ENCODE peak calls at places on chromosomes 13 and 19, in eight cellular contexts. Z is hypothalamus; W is kidney glomerular epithelial cell; L is T-helper 9 cell; M is PC-3; N is HTR-8/SVneo; A is breast epithelium; Q is activated CD4-positive, alpha-beta T cell treated with anti-CD3 and anti-CD28 coated beads, Interleukin-2, amount 10 ng/mL, durations not matched to agents 7 days and 5 days. R is an unnamed sample.

GRCh38 chr19:29448046-29448445 is 77.7 kb upstream of the VSTM2B start:
- DNase-seq in Z (no peak), W (no peak), L (no peak), M (no peak), N (no peak), A (no peak), Q (no peak), R (no peak)

GRCh38 chr13:72304121-72304745 is 423.2 kb downstream of the MZT1 start:
- DNase-seq in Z (no peak), W (peak), L (no peak), M (no peak), N (no peak), A (no peak), Q (no peak), R (no peak)

GRCh38 chr19:48490980-48491792 is 20.4 kb downstream of the LMTK3 start:
- DNase-seq in Z (no peak), W (no peak), L (peak), M (peak), N (no peak), A (peak), Q (peak), R (no peak)

GRCh38 chr19:50668416-50669318 is 19.4 kb downstream of the C19orf81 start:
- DNase-seq in Z (no peak), W (no peak), L (no peak), M (no peak), N (no peak), A (no peak), Q (no peak), R (no peak)

GRCh38 chr19:18414504-18415176 is 4.6 kb upstream of the SSBP4 start:
- DNase-seq in Z (no peak), W (no peak), L (no peak), M (no peak), N (no peak), A (no peak), Q (peak), R (no peak)

GRCh38 chr19:1653300-1653628 is 849 bp upstream of the TCF3 start:
- DNase-seq in Z (no peak), W (no peak), L (no peak), M (no peak), N (no peak), A (no peak), Q (no peak), R (no peak)

GRCh38 chr19:2016041-2016807 is 710 bp upstream of the BTBD2 start:
- DNase-seq in Z (no peak), W (peak), L (peak), M (peak), N (peak), A (peak), Q (peak), R (peak)

GRCh38 chr13:70173236-70173959 is 65.1 kb upstream of the KLHL1 start:
- DNase-seq in Z (no peak), W (peak), L (no peak), M (no peak), N (no peak), A (no peak), Q (no peak), R (no peak)

GRCh38 chr19:15452111-15453047 is 2.6 kb upstream of the WIZ start:
- DNase-seq in Z (no peak), W (no peak), L (peak), M (peak), N (peak), A (peak), Q (no peak), R (peak)

GRCh38 chr19:33722456-33723239 is 74.0 kb upstream of the KCTD15 start:
- DNase-seq in Z (no peak), W (no peak), L (no peak), M (no peak), N (no peak), A (no peak), Q (no peak), R (no peak)

GRCh38 chr13:45975337-45975736 is 77.2 kb downstream of the ZC3H13 start:
- DNase-seq in Z (no peak), W (no peak), L (no peak), M (no peak), N (no peak), A (no peak), Q (no peak), R (no peak)

GRCh38 chr19:40232949-40233810 is 6.7 kb upstream of the CCNP start:
- DNase-seq in Z (no peak), W (no peak), L (no peak), M (no peak), N (no peak), A (no peak), Q (no peak), R (no peak)

GRCh38 chr19:15913830-15914229 is 16.0 kb upstream of the CYP4F2 start:
- DNase-seq in Z (no peak), W (no peak), L (no peak), M (no peak), N (no peak), A (no peak), Q (no peak), R (no peak)

GRCh38 chr19:47330466-47330869 is 1.5 kb upstream of the C5AR2 start:
- DNase-seq in Z (no peak), W (no peak), L (no peak), M (no peak), N (no peak), A (no peak), Q (no peak), R (no peak)

GRCh38 chr13:88895261-88895941 is 1224.2 kb downstream of the SLITRK5 start:
- DNase-seq in Z (no peak), W (no peak), L (no peak), M (no peak), N (no peak), A (no peak), Q (no peak), R (no peak)

GRCh38 chr13:69769637-69770036 is 338.0 kb upstream of the ATXN8OS start:
- DNase-seq in Z (no peak), W (no peak), L (no peak), M (no peak), N (no peak), A (no peak), Q (no peak), R (no peak)

GRCh38 chr19:5067666-5068065 is 98.8 kb downstream of the KDM4B start:
- DNase-seq in Z (no peak), W (no peak), L (no peak), M (no peak), N (no peak), A (no peak), Q (no peak), R (no peak)

GRCh38 chr13:112576768-112577167 is 11.2 kb downstream of the TUBGCP3 start:
- DNase-seq in Z (no peak), W (no peak), L (no peak), M (no peak), N (no peak), A (no peak), Q (no peak), R (no peak)

GRCh38 chr13:99722931-99723330 is 221.7 kb downstream of the TM9SF2 start:
- DNase-seq in Z (no peak), W (no peak), L (no peak), M (no peak), N (no peak), A (no peak), Q (no peak), R (no peak)

GRCh38 chr19:14434157-14434501 is 1.0 kb downstream of the PKN1 start:
- DNase-seq in Z (no peak), W (no peak), L (no peak), M (peak), N (no peak), A (no peak), Q (no peak), R (no peak)

GRCh38 chr13:71867101-71867814 is at the start of gene DACH1:
- DNase-seq in Z (no peak), W (peak), L (no peak), M (peak), N (peak), A (no peak), Q (peak), R (peak)

GRCh38 chr13:95842898-95843297 is 166.0 kb downstream of the DNAJC3 start:
- DNase-seq in Z (no peak), W (no peak), L (no peak), M (peak), N (no peak), A (no peak), Q (no peak), R (no peak)

R was measured in lung.